ENCODE peak calls at places on chromosomes 7 and 10, in ten cellular contexts. O is fibroblast of mammary gland, L is foreskin fibroblast, Q is neural crest cell, P is GM13976, J is fibroblast of lung, E is Caco-2, M is H9, D is IMR-90, K is left lung. S is an unnamed sample.

GRCh38 chr7:147245274-147245673 is 1128.7 kb downstream of the CNTNAP2 start:
- DNase-seq in O (peak), L (peak), Q (peak), P (peak), J (no peak), E (peak), M (peak), D (peak), K (no peak), S (peak)

GRCh38 chr7:51144178-51144577 is 172.4 kb downstream of the COBL start:
- DNase-seq in O (no peak), L (no peak), Q (no peak), P (no peak), J (no peak), E (no peak), M (no peak), D (no peak), K (no peak), S (no peak)

GRCh38 chr10:72685264-72685921 is 6.5 kb upstream of the MCU start:
- DNase-seq in O (no peak), L (no peak), Q (no peak), P (peak), J (no peak), E (no peak), M (no peak), D (no peak), K (no peak), S (no peak)

GRCh38 chr10:109956454-109957091 is 33.3 kb upstream of the XPNPEP1 start:
- DNase-seq in O (peak), L (peak), Q (peak), P (peak), J (peak), E (peak), M (peak), D (peak), K (no peak), S (peak)

GRCh38 chr10:102119417-102120141 is 589 bp downstream of the LDB1 start:
- DNase-seq in O (peak), L (peak), Q (no peak), P (peak), J (peak), E (peak), M (peak), D (peak), K (peak), S (peak)

GRCh38 chr10:28496481-28496961 is 36.4 kb upstream of the WAC start:
- DNase-seq in O (no peak), L (no peak), Q (no peak), P (no peak), J (no peak), E (peak), M (no peak), D (no peak), K (no peak), S (no peak)

GRCh38 chr7:98125758-98126157 is 19.1 kb downstream of the LMTK2 start:
- DNase-seq in O (no peak), L (no peak), Q (no peak), P (no peak), J (no peak), E (no peak), M (no peak), D (no peak), K (no peak), S (no peak)

GRCh38 chr10:84329094-84329611 is 764 bp downstream of the CCSER2 start:
- DNase-seq in O (peak), L (peak), Q (peak), P (peak), J (peak), E (no peak), M (peak), D (peak), K (no peak), S (peak)

GRCh38 chr10:73517166-73517888 is 21.5 kb upstream of the PPP3CB start:
- DNase-seq in O (no peak), L (peak), Q (no peak), P (no peak), J (peak), E (no peak), M (no peak), D (peak), K (no peak), S (no peak)

GRCh38 chr10:103166527-103166926 is 26.5 kb downstream of the NT5C2 start:
- DNase-seq in O (no peak), L (no peak), Q (no peak), P (no peak), J (no peak), E (no peak), M (no peak), D (no peak), K (no peak), S (no peak)

GRCh38 chr7:5525271-5526189 is 101.9 kb upstream of the TNRC18 start:
- DNase-seq in O (peak), L (peak), Q (no peak), P (peak), J (peak), E (peak), M (peak), D (peak), K (no peak), S (no peak)

GRCh38 chr10:24259365-24260125 is 50.6 kb downstream of the KIAA1217 start:
- DNase-seq in O (peak), L (no peak), Q (no peak), P (no peak), J (no peak), E (no peak), M (no peak), D (no peak), K (no peak), S (no peak)

GRCh38 chr7:77797734-77798393 is 370 bp downstream of the TMEM60 start:
- DNase-seq in O (no peak), L (peak), Q (no peak), P (no peak), J (no peak), E (peak), M (no peak), D (peak), K (peak), S (peak)

GRCh38 chr7:21542891-21543527 is at the start of gene DNAH11:
- DNase-seq in O (peak), L (peak), Q (peak), P (peak), J (peak), E (no peak), M (peak), D (no peak), K (peak), S (peak)

GRCh38 chr10:122139627-122140151 is 131.4 kb upstream of the BTBD16 start:
- DNase-seq in O (peak), L (peak), Q (no peak), P (no peak), J (no peak), E (no peak), M (no peak), D (no peak), K (no peak), S (no peak)

GRCh38 chr7:145009866-145010265 is 174.0 kb upstream of the TPK1 start:
- DNase-seq in O (no peak), L (no peak), Q (no peak), P (no peak), J (no peak), E (no peak), M (no peak), D (no peak), K (no peak), S (no peak)

GRCh38 chr10:133159611-133159949 is 439 bp upstream of the KNDC1 start:
- DNase-seq in O (no peak), L (no peak), Q (no peak), P (no peak), J (no peak), E (no peak), M (no peak), D (no peak), K (no peak), S (no peak)

GRCh38 chr10:57161157-57161556 is 800.1 kb upstream of the ZWINT start:
- DNase-seq in O (no peak), L (no peak), Q (no peak), P (no peak), J (no peak), E (no peak), M (no peak), D (no peak), K (no peak), S (no peak)

GRCh38 chr10:129924375-129925085 is 39.5 kb downstream of the EBF3 start:
- DNase-seq in O (no peak), L (no peak), Q (no peak), P (no peak), J (no peak), E (no peak), M (no peak), D (no peak), K (no peak), S (no peak)

GRCh38 chr10:100006241-100006886 is 3.4 kb downstream of the DNMBP start:
- DNase-seq in O (peak), L (peak), Q (no peak), P (peak), J (peak), E (no peak), M (no peak), D (peak), K (no peak), S (no peak)

GRCh38 chr7:29807179-29807841 is 1.0 kb downstream of the WIPF3 start:
- DNase-seq in O (no peak), L (peak), Q (peak), P (peak), J (no peak), E (peak), M (peak), D (no peak), K (no peak), S (peak)
- TF ChIP-seq CTCF in O (no peak), L (no peak), Q (peak), P (no peak), J (no peak), E (peak), M (peak), D (no peak), K (no peak), S (no peak)

GRCh38 chr10:63133056-63133786 is at the start of gene NRBF2:
- DNase-seq in O (peak), L (peak), Q (peak), P (peak), J (peak), E (peak), M (peak), D (peak), K (peak), S (peak)
- TF ChIP-seq CTCF in O (peak), L (peak), Q (peak), P (peak), J (peak), E (peak), M (no peak), D (peak), K (no peak), S (no peak)

GRCh38 chr7:1757601-1758000 is 87.5 kb downstream of the ELFN1 start:
- DNase-seq in O (no peak), L (no peak), Q (no peak), P (no peak), J (no peak), E (no peak), M (no peak), D (no peak), K (no peak), S (no peak)
- TF ChIP-seq CTCF in O (no peak), L (no peak), Q (no peak), P (no peak), J (no peak), E (no peak), M (no peak), D (no peak), K (no peak), S (no peak)

GRCh38 chr7:132113536-132114409 is 462.5 kb downstream of the PLXNA4 start:
- DNase-seq in O (no peak), L (no peak), Q (no peak), P (no peak), J (no peak), E (no peak), M (peak), D (no peak), K (no peak), S (no peak)
- TF ChIP-seq CTCF in O (no peak), L (no peak), Q (no peak), P (no peak), J (no peak), E (no peak), M (peak), D (no peak), K (no peak), S (no peak)

DNA sequence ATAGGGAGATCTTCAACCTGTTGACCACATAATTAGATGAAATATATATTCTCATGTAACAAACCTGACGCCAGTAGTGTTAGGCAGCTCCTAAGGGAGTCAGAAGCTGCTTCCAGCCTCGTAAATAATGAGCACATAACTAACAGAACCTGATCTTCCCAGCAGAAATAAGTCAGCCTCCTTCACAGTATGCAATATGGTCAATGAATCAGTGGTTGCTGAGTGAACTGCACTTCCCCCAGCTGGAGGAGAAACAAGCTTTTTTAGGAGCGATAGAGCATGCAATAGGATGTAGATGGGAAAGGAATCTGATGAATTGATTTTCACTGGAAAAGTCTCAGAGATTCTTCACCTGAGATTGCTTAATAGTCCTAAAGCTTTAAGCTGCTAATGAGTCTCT is 337.2 kb upstream of the LRGUK start:
- DNase-seq in O (no peak), L (no peak), Q (no peak), P (no peak), J (peak), E (no peak), M (no peak), D (peak), K (no peak), S (no peak)
- TF ChIP-seq CTCF in O (no peak), L (no peak), Q (no peak), P (no peak), J (no peak), E (no peak), M (peak), D (peak), K (no peak), S (no peak)

GRCh38 chr7:46391215-46391614 is 470.1 kb upstream of the IGFBP3 start:
- DNase-seq in O (peak), L (peak), Q (no peak), P (no peak), J (peak), E (no peak), M (no peak), D (peak), K (no peak), S (no peak)

GRCh38 chr7:46389131-46389530 is 468.1 kb upstream of the IGFBP3 start:
- DNase-seq in O (no peak), L (no peak), Q (no peak), P (no peak), J (no peak), E (no peak), M (no peak), D (no peak), K (no peak), S (no peak)

GRCh38 chr7:46387646-46388045 is 466.6 kb upstream of the IGFBP3 start:
- DNase-seq in O (peak), L (peak), Q (no peak), P (no peak), J (peak), E (no peak), M (no peak), D (peak), K (no peak), S (no peak)

GRCh38 chr7:46393142-46393541 is 472.1 kb upstream of the IGFBP3 start:
- DNase-seq in O (peak), L (peak), Q (no peak), P (no peak), J (no peak), E (no peak), M (no peak), D (peak), K (no peak), S (no peak)

GRCh38 chr7:46390042-46390441 is 469.0 kb upstream of the IGFBP3 start:
- DNase-seq in O (no peak), L (peak), Q (no peak), P (no peak), J (no peak), E (no peak), M (no peak), D (peak), K (no peak), S (no peak)
- TF ChIP-seq CTCF in O (peak), L (peak), Q (no peak), P (no peak), J (peak), E (no peak), M (no peak), D (peak), K (no peak), S (no peak)

GRCh38 chr10:101090597-101090996 is 28.8 kb downstream of the KAZALD1 start:
- DNase-seq in O (no peak), L (no peak), Q (no peak), P (no peak), J (no peak), E (no peak), M (no peak), D (no peak), K (no peak), S (no peak)
- TF ChIP-seq CTCF in O (no peak), L (no peak), Q (no peak), P (no peak), J (no peak), E (no peak), M (no peak), D (no peak), K (no peak), S (no peak)

GRCh38 chr7:130959743-130960207 is 225.8 kb upstream of the KLF14 start:
- DNase-seq in O (peak), L (peak), Q (no peak), P (no peak), J (peak), E (no peak), M (no peak), D (peak), K (no peak), S (no peak)
- TF ChIP-seq CTCF in O (peak), L (peak), Q (peak), P (peak), J (peak), E (peak), M (peak), D (peak), K (peak), S (peak)

GRCh38 chr7:1193593-1194424 is 33.8 kb upstream of the ZFAND2A start:
- DNase-seq in O (peak), L (peak), Q (no peak), P (no peak), J (peak), E (no peak), M (peak), D (peak), K (no peak), S (peak)
- TF ChIP-seq CTCF in O (peak), L (peak), Q (peak), P (no peak), J (peak), E (no peak), M (peak), D (peak), K (no peak), S (no peak)

S was measured in endothelial cell.